ENCODE peak calls at places on chromosomes 1 and 21, in four cellular contexts. Z is GM04503; L is activated naive CD4-positive, alpha-beta T cell treated with Interleukin-2 at 50 U/mL for 16 hours; Y is cardiac muscle cell. W is an unnamed sample.

GRCh38 chr1:163980391-163980790 is 578.6 kb upstream of the PBX1 start:
- DNase-seq in Y (no peak), L (no peak), Z (no peak), W (no peak)

GRCh38 chr1:171081220-171081993 is 9.3 kb upstream of the FMO3 start:
- DNase-seq in Y (peak), Z (peak), L (no peak), W (peak)

GRCh38 chr1:90835661-90836344 is 118.7 kb upstream of the BARHL2 start:
- DNase-seq in L (no peak), Z (no peak), Y (no peak), W (no peak)

GRCh38 chr1:165928075-165928731 is 100.8 kb downstream of the UCK2 start:
- DNase-seq in L (peak), Z (no peak), Y (peak), W (peak)

GRCh38 chr1:230345139-230345885 is 80.8 kb downstream of the PGBD5 start:
- DNase-seq in Y (no peak), L (no peak), Z (no peak), W (no peak)

GRCh38 chr1:26317612-26318337 is at the start of gene CD52:
- DNase-seq in Z (no peak), Y (no peak), L (peak), W (no peak)

GRCh38 chr21:45818276-45818903 is 163.2 kb upstream of the COL6A1 start:
- DNase-seq in L (peak), Z (peak), Y (no peak), W (peak)

GRCh38 chr1:216665381-216665780 is 57.8 kb downstream of the ESRRG start:
- DNase-seq in Y (no peak), L (no peak), Z (no peak), W (peak)

GRCh38 chr1:35573198-35573775 is at the start of gene TFAP2E:
- DNase-seq in Y (peak), Z (no peak), L (no peak), W (peak)

GRCh38 chr1:172360960-172361359 is 59.5 kb upstream of the C1orf105 start:
- DNase-seq in Z (no peak), L (no peak), Y (no peak), W (no peak)

GRCh38 chr21:44010429-44010828 is 1.7 kb upstream of the TRAPPC10 start:
- DNase-seq in L (no peak), Y (no peak), Z (no peak), W (no peak)

GRCh38 chr1:21082078-21082477 is 94.6 kb downstream of the EIF4G3 start:
- DNase-seq in Y (no peak), L (no peak), Z (no peak), W (no peak)

GRCh38 chr1:26696645-26697440 is 1.0 kb downstream of the ARID1A start:
- DNase-seq in L (peak), Y (peak), Z (no peak), W (peak)

W was measured in mesenchymal stem cell.